ENCODE peak calls at places on chromosomes 1 and 21, in five cellular contexts. K is H9, A is SK-N-SH, D is Karpas-422, T is fibroblast of lung. J is an unnamed sample.

GRCh38 chr1:223504741-223505140 is 111.5 kb downstream of the CCDC185 start:
- DNase-seq in A (no peak), K (no peak), D (no peak), T (peak; percentile 62), J (peak; percentile 95)

GRCh38 chr21:35528109-35529042 is 479.3 kb upstream of the RUNX1 start:
- DNase-seq in A (no peak), D (no peak), K (no peak), T (peak; percentile 20), J (no peak)

GRCh38 chr1:195939844-195940243 is 668.4 kb downstream of the KCNT2 start:
- DNase-seq in K (peak; percentile 38), T (peak; percentile 18), D (no peak), A (no peak), J (no peak)

GRCh38 chr1:115596080-115596795 is 45.5 kb upstream of the VANGL1 start:
- DNase-seq in D (no peak), T (peak; percentile 14), K (no peak), A (no peak), J (no peak)

GRCh38 chr1:35807614-35808375 is at the start of gene AGO4:
- DNase-seq in K (peak; percentile 80), T (peak; percentile 36), A (peak; percentile 94), D (peak; percentile 57), J (peak; percentile 94)

GRCh38 chr21:43874085-43874785 is 9.2 kb downstream of the AGPAT3 start:
- DNase-seq in A (no peak), D (no peak), T (no peak), K (no peak), J (peak; percentile 42)

GRCh38 chr1:205811660-205812059 is 1.3 kb downstream of the SLC41A1 start:
- DNase-seq in D (no peak), K (no peak), T (peak; percentile 16), A (peak; percentile 59), J (peak; percentile 87)

GRCh38 chr1:41435570-41436178 is 48.8 kb downstream of the EDN2 start:
- DNase-seq in A (peak; percentile 77), D (no peak), K (peak; percentile 78), T (no peak), J (peak; percentile 57)

GRCh38 chr21:46557469-46557868 is 47.4 kb downstream of the S100B start:
- DNase-seq in A (peak; percentile 10), K (no peak), D (no peak), T (no peak), J (peak; percentile 31)

GRCh38 chr1:189323090-189323489 is 1154.6 kb downstream of the BRINP3 start:
- DNase-seq in T (peak; percentile 28), D (no peak), A (no peak), K (no peak), J (no peak)

GRCh38 chr1:184033136-184033469 is 4.4 kb downstream of the COLGALT2 start:
- DNase-seq in D (no peak), A (no peak), K (no peak), T (no peak), J (no peak)

GRCh38 chr1:89022167-89022959 is at the start of gene GBP3:
- DNase-seq in T (peak; percentile 84), K (no peak), D (peak; percentile 49), A (no peak), J (peak; percentile 78)

GRCh38 chr1:56542651-56543050 is 36.7 kb downstream of the PLPP3 start:
- DNase-seq in D (no peak), T (no peak), A (no peak), K (no peak), J (no peak)
- H3K4me1 ChIP-seq in D (no peaks in the 10 kb centered on the region), T (peaks cover 4% of the 10 kb centered on the region), A (no peaks in the 10 kb centered on the region), K (peaks cover 37% of the 10 kb centered on the region), J (peaks cover 7% of the 10 kb centered on the region)

GRCh38 chr1:39076127-39076798 is 50.1 kb downstream of the NDUFS5 start:
- DNase-seq in K (no peak), D (no peak), T (peak; percentile 75), A (no peak), J (peak; percentile 94)
- H3K4me2 ChIP-seq in K (no peak overlapping the region), D (no peak overlapping the region), T (no peak overlapping the region), A (no peak overlapping the region), J (peak overlapping the region; percentile 61)

DNA sequence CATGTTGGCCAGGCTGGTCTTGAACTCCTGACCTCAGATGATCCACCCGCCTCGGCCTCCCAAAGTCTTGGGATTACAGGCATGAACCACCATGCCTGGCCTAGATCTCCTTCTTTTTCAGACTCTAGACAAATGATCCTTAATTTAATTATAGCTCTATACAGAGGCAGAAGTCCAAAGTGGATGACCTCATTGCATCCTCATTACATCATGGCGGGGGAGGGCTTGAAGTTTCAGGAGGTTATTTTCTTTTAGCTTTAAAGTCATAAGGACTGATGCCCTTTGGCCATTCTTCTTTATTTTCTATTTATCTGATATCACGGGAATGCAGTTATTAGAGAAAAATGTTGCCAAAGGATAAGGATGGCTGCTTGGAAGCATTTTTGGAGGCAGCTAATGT is 14.1 kb upstream of the MARK1 start:
- DNase-seq in A (no peak), K (no peak), T (no peak), D (no peak), J (no peak)
- H3K4me1 ChIP-seq in A (no peaks in the 10 kb centered on the region), K (peaks cover 3% of the 10 kb centered on the region), T (no peaks in the 10 kb centered on the region), D (no peaks in the 10 kb centered on the region), J (no peaks in the 10 kb centered on the region)

GRCh38 chr1:44524180-44524579 is 119.1 kb downstream of the RNF220 start:
- DNase-seq in K (peak; percentile 86), A (no peak), D (no peak), T (no peak), J (no peak)
- H3K4me2 ChIP-seq in K (peak overlapping the region; percentile 90), A (peak overlapping the region; percentile 33), D (no peak overlapping the region), T (no peak overlapping the region), J (peak overlapping the region; percentile 53)

GRCh38 chr1:941588-942383 is 17.3 kb downstream of the NOC2L start:
- DNase-seq in K (peak; percentile 65), T (peak; percentile 75), A (peak; percentile 90), D (peak; percentile 72), J (peak; percentile 100)

GRCh38 chr1:941027-941587 is 17.4 kb downstream of the SAMD11 start:
- DNase-seq in A (no peak), D (peak; percentile 57), T (no peak), K (no peak), J (no peak)

GRCh38 chr1:939511-940107 is 15.9 kb downstream of the SAMD11 start:
- DNase-seq in T (no peak), K (no peak), D (no peak), A (no peak), J (no peak)

GRCh38 chr1:938711-939504 is 15.2 kb downstream of the SAMD11 start:
- DNase-seq in K (peak; percentile 79), T (no peak), A (no peak), D (peak; percentile 68), J (no peak)

DNA sequence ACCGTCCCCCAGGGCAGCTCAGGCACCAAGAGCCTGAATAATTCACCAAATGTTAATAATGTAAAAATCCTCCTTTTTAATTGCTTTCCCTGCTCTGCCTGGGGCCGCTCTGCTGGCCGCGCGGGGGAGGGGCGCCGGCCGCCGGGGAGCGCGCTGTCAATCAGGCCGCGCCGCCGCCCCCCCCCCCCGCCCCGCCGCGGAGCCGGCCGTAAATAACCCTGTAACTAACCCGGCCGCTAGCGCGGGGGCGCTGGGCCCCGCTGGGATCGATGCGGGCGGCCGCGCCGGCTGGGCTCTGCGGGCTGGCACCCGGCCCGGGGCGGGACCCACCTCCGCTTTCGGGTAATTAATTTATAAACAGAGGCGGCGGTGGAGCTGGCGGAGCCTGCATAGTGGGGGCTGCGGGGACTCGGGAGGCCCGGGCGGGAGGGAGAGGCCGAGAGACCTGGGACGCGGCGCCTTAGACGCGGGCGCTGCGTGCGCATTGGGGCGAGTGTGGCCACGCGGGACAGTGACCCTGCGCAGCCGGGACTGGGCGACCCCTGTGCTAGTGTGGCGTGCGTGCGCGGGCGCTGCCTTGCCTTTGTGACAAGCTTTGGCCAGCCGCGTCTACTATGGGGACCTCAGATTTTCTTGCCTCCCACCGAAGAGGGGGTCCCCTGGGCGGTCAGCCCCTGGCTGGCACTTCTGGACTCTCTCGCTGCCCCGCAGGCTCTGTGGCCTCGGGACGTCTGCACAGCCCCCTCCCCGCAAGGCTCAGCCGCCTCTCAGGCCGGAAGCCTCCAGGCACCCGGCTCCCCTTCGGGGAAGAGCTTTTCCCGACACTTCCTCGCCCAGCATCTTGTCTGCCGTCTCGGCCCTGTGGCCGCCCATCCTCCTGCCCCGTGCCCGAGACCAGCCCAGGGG is 16.7 kb downstream of the SAMD11 start:
- DNase-seq in D (peak; percentile 58), K (no peak), T (peak; percentile 80), A (peak; percentile 86), J (peak; percentile 99)
- H3K4me1 ChIP-seq in D (peaks cover 28% of the 10 kb centered on the region), K (no peaks in the 10 kb centered on the region), T (peaks cover 24% of the 10 kb centered on the region), A (no peaks in the 10 kb centered on the region), J (peaks cover 28% of the 10 kb centered on the region)

GRCh38 chr1:76303348-76303712 is 228.8 kb downstream of the ST6GALNAC3 start:
- DNase-seq in T (no peak), D (no peak), K (no peak), A (no peak), J (no peak)

GRCh38 chr1:76302711-76303347 is 228.3 kb downstream of the ST6GALNAC3 start:
- DNase-seq in T (no peak), A (no peak), K (no peak), D (peak; percentile 58), J (no peak)

GRCh38 chr1:76298399-76298798 is 223.9 kb downstream of the ST6GALNAC3 start:
- DNase-seq in K (no peak), T (no peak), A (no peak), D (peak; percentile 72), J (no peak)

GRCh38 chr1:76300556-76300955 is 226.0 kb downstream of the ST6GALNAC3 start:
- DNase-seq in D (no peak), A (no peak), T (no peak), K (no peak), J (no peak)

DNA sequence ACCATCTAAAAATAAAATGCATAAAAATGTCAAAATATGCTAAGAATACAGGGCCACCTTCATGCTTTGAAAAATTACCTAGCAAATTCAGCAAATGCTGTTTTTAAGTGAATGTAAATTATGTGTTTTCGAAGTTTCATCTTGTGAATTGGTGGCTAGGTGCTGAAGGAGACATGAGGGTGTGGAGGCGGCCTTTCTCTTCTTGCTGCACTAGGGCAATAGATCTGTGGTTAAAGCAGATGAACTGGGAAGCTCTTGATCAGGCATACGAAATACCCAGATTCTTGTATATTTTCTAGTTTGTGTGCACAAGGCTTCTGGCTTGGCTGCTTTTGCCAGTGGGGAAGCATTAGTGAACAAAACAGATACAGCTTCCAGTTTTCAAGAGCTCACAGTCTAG is 224.5 kb downstream of the ST6GALNAC3 start:
- DNase-seq in T (no peak), K (no peak), D (peak; percentile 58), A (no peak), J (no peak)
- H3K4me2 ChIP-seq in T (no peak overlapping the region), K (no peak overlapping the region), D (peak overlapping the region; percentile 70), A (no peak overlapping the region), J (no peak overlapping the region)

GRCh38 chr1:52328615-52329014 is 37.4 kb downstream of the CC2D1B start:
- DNase-seq in A (no peak), T (no peak), D (no peak), K (no peak), J (no peak)
- H3K4me1 ChIP-seq in A (no peaks in the 10 kb centered on the region), T (no peaks in the 10 kb centered on the region), D (no peaks in the 10 kb centered on the region), K (peaks cover 3% of the 10 kb centered on the region), J (no peaks in the 10 kb centered on the region)

J was measured in osteoblast.